ENCODE peak calls at places on chromosomes 6 and 20, in four cellular contexts. One of them, this sample, is unnamed.

GRCh38 chr20:53935353-53936084 is 134.9 kb downstream of the BCAS1 start:
- ATAC-seq in aorta: no peak
- ATAC-seq in foreskin keratinocyte: no peak
- ATAC-seq in lower lobe of right lung: peak; percentile 20
- ATAC-seq in this sample: no peak

GRCh38 chr6:105746539-105746938 is 339.6 kb upstream of the PRDM1 start:
- ATAC-seq in foreskin keratinocyte: no peak
- ATAC-seq in aorta: no peak
- ATAC-seq in lower lobe of right lung: no peak
- ATAC-seq in this sample: no peak

GRCh38 chr6:143950874-143951273 is 57.2 kb downstream of the PLAGL1 start:
- ATAC-seq in lower lobe of right lung: no peak
- ATAC-seq in aorta: no peak
- ATAC-seq in foreskin keratinocyte: no peak
- ATAC-seq in this sample: no peak

GRCh38 chr6:139364302-139364981 is 10.0 kb downstream of the CITED2 start:
- ATAC-seq in aorta: peak; percentile 69
- ATAC-seq in foreskin keratinocyte: no peak
- ATAC-seq in lower lobe of right lung: peak; percentile 41
- ATAC-seq in this sample: peak; percentile 60

GRCh38 chr6:27205375-27206278 is 41.9 kb upstream of the PRSS16 start:
- ATAC-seq in foreskin keratinocyte: no peak
- ATAC-seq in lower lobe of right lung: no peak
- ATAC-seq in aorta: no peak
- ATAC-seq in this sample: no peak

GRCh38 chr6:139154885-139155547 is 20.1 kb downstream of the HECA start:
- ATAC-seq in foreskin keratinocyte: peak; percentile 61
- ATAC-seq in aorta: no peak
- ATAC-seq in lower lobe of right lung: no peak
- ATAC-seq in this sample: peak; percentile 98

GRCh38 chr6:13682346-13682745 is 29.3 kb downstream of the RANBP9 start:
- ATAC-seq in lower lobe of right lung: no peak
- ATAC-seq in foreskin keratinocyte: no peak
- ATAC-seq in aorta: no peak
- ATAC-seq in this sample: no peak

GRCh38 chr6:55578537-55579363 is at the start of gene HMGCLL1:
- ATAC-seq in aorta: peak; percentile 67
- ATAC-seq in foreskin keratinocyte: peak; percentile 94
- ATAC-seq in lower lobe of right lung: peak; percentile 93
- ATAC-seq in this sample: peak; percentile 41

GRCh38 chr6:13319891-13320564 is 8.3 kb downstream of the TBC1D7 start:
- ATAC-seq in aorta: no peak
- ATAC-seq in lower lobe of right lung: no peak
- ATAC-seq in foreskin keratinocyte: no peak
- ATAC-seq in this sample: no peak

GRCh38 chr6:41274291-41274690 is 12.2 kb downstream of the TREM1 start:
- ATAC-seq in aorta: no peak
- ATAC-seq in lower lobe of right lung: no peak
- ATAC-seq in foreskin keratinocyte: no peak
- ATAC-seq in this sample: no peak

GRCh38 chr6:7953753-7954152 is 43.2 kb upstream of the TXNDC5 start:
- ATAC-seq in lower lobe of right lung: no peak
- ATAC-seq in foreskin keratinocyte: no peak
- ATAC-seq in aorta: no peak
- ATAC-seq in this sample: no peak

GRCh38 chr6:150126641-150127291 is 16.1 kb upstream of the PPP1R14C start:
- ATAC-seq in aorta: no peak
- ATAC-seq in lower lobe of right lung: no peak
- ATAC-seq in foreskin keratinocyte: no peak
- ATAC-seq in this sample: no peak

GRCh38 chr20:17700637-17701036 is 871 bp downstream of the BANF2 start:
- ATAC-seq in lower lobe of right lung: no peak
- ATAC-seq in aorta: no peak
- ATAC-seq in foreskin keratinocyte: no peak
- ATAC-seq in this sample: no peak

GRCh38 chr6:25612666-25613065 is 39.3 kb upstream of the SCGN start:
- ATAC-seq in foreskin keratinocyte: no peak
- ATAC-seq in lower lobe of right lung: no peak
- ATAC-seq in aorta: no peak
- ATAC-seq in this sample: no peak

GRCh38 chr6:35581633-35582032 is 68.9 kb upstream of the TULP1 start:
- ATAC-seq in foreskin keratinocyte: no peak
- ATAC-seq in aorta: no peak
- ATAC-seq in lower lobe of right lung: no peak
- ATAC-seq in this sample: no peak

GRCh38 chr20:62268228-62268900 is 30.0 kb downstream of the OSBPL2 start:
- ATAC-seq in aorta: no peak
- ATAC-seq in foreskin keratinocyte: no peak
- ATAC-seq in lower lobe of right lung: no peak
- ATAC-seq in this sample: no peak

GRCh38 chr6:105872244-105872643 is 213.9 kb upstream of the PRDM1 start:
- ATAC-seq in aorta: no peak
- ATAC-seq in foreskin keratinocyte: no peak
- ATAC-seq in lower lobe of right lung: peak; percentile 69
- ATAC-seq in this sample: no peak

GRCh38 chr6:158816329-158816728 is 2.8 kb downstream of the EZR start:
- ATAC-seq in lower lobe of right lung: no peak
- ATAC-seq in aorta: no peak
- ATAC-seq in foreskin keratinocyte: no peak
- ATAC-seq in this sample: peak; percentile 18

GRCh38 chr6:43923376-43924221 is 153.6 kb downstream of the VEGFA start:
- ATAC-seq in aorta: no peak
- ATAC-seq in lower lobe of right lung: no peak
- ATAC-seq in foreskin keratinocyte: peak; percentile 78
- ATAC-seq in this sample: peak; percentile 31

GRCh38 chr6:1027109-1027794 is 284.6 kb upstream of the FOXQ1 start:
- ATAC-seq in foreskin keratinocyte: peak; percentile 93
- ATAC-seq in aorta: no peak
- ATAC-seq in lower lobe of right lung: no peak
- ATAC-seq in this sample: peak; percentile 47

GRCh38 chr6:119037264-119037663 is 41.2 kb downstream of the FAM184A start:
- ATAC-seq in aorta: no peak
- ATAC-seq in lower lobe of right lung: no peak
- ATAC-seq in foreskin keratinocyte: no peak
- ATAC-seq in this sample: no peak

GRCh38 chr6:78908621-78909020 is 41.3 kb downstream of the IRAK1BP1 start:
- ATAC-seq in lower lobe of right lung: no peak
- ATAC-seq in foreskin keratinocyte: peak; percentile 54
- ATAC-seq in aorta: no peak
- ATAC-seq in this sample: peak; percentile 79

GRCh38 chr6:15351631-15352030 is 105.8 kb downstream of the JARID2 start:
- ATAC-seq in lower lobe of right lung: peak; percentile 75
- ATAC-seq in foreskin keratinocyte: peak; percentile 80
- ATAC-seq in aorta: peak; percentile 89
- ATAC-seq in this sample: peak; percentile 72

GRCh38 chr20:21571841-21572690 is 58.2 kb upstream of the NKX2-2 start:
- ATAC-seq in lower lobe of right lung: no peak
- ATAC-seq in aorta: no peak
- ATAC-seq in foreskin keratinocyte: no peak
- ATAC-seq in this sample: no peak

GRCh38 chr20:48689874-48690571 is 137.8 kb downstream of the PREX1 start:
- ATAC-seq in foreskin keratinocyte: no peak
- ATAC-seq in lower lobe of right lung: no peak
- ATAC-seq in aorta: no peak
- ATAC-seq in this sample: no peak

GRCh38 chr20:49037962-49038387 is 8.1 kb upstream of the CSE1L start:
- ATAC-seq in aorta: no peak
- ATAC-seq in lower lobe of right lung: no peak
- ATAC-seq in foreskin keratinocyte: no peak
- ATAC-seq in this sample: no peak

GRCh38 chr20:6492396-6493055 is 275.0 kb upstream of the BMP2 start:
- ATAC-seq in aorta: no peak
- ATAC-seq in lower lobe of right lung: no peak
- ATAC-seq in foreskin keratinocyte: no peak
- ATAC-seq in this sample: no peak

GRCh38 chr6:119147101-119148053 is 68.9 kb upstream of the FAM184A start:
- ATAC-seq in foreskin keratinocyte: peak; percentile 86
- ATAC-seq in aorta: peak; percentile 79
- ATAC-seq in lower lobe of right lung: peak; percentile 83
- ATAC-seq in this sample: peak; percentile 86

GRCh38 chr20:46049815-46050214 is 20.8 kb downstream of the SLC12A5 start:
- ATAC-seq in foreskin keratinocyte: no peak
- ATAC-seq in lower lobe of right lung: no peak
- ATAC-seq in aorta: no peak
- ATAC-seq in this sample: no peak

GRCh38 chr6:10837692-10837996 is 695 bp downstream of the MAK start:
- ATAC-seq in foreskin keratinocyte: no peak
- ATAC-seq in aorta: peak; percentile 50
- ATAC-seq in lower lobe of right lung: peak; percentile 33
- ATAC-seq in this sample: no peak

GRCh38 chr6:96521267-96521624 is 360 bp upstream of the UFL1 start:
- ATAC-seq in lower lobe of right lung: no peak
- ATAC-seq in foreskin keratinocyte: peak; percentile 28
- ATAC-seq in aorta: peak; percentile 51
- ATAC-seq in this sample: no peak

GRCh38 chr6:15325540-15325955 is 79.7 kb downstream of the JARID2 start:
- ATAC-seq in lower lobe of right lung: no peak
- ATAC-seq in aorta: no peak
- ATAC-seq in foreskin keratinocyte: no peak
- ATAC-seq in this sample: no peak

GRCh38 chr20:64065973-64066341 is 3.0 kb downstream of the TCEA2 start:
- ATAC-seq in lower lobe of right lung: no peak
- ATAC-seq in foreskin keratinocyte: no peak
- ATAC-seq in aorta: no peak
- ATAC-seq in this sample: no peak

GRCh38 chr6:38460216-38460615 is 179.5 kb downstream of the BTBD9 start:
- ATAC-seq in aorta: no peak
- ATAC-seq in foreskin keratinocyte: no peak
- ATAC-seq in lower lobe of right lung: no peak
- ATAC-seq in this sample: no peak

GRCh38 chr20:64077541-64077875 is 1.8 kb downstream of the RGS19 start:
- ATAC-seq in aorta: no peak
- ATAC-seq in lower lobe of right lung: no peak
- ATAC-seq in foreskin keratinocyte: no peak
- ATAC-seq in this sample: no peak

GRCh38 chr6:900716-901605 is 208.0 kb upstream of the EXOC2 start:
- ATAC-seq in foreskin keratinocyte: no peak
- ATAC-seq in lower lobe of right lung: peak; percentile 31
- ATAC-seq in aorta: no peak
- ATAC-seq in this sample: no peak

GRCh38 chr6:69719602-69720193 is 77.1 kb downstream of the LMBRD1 start:
- ATAC-seq in lower lobe of right lung: no peak
- ATAC-seq in foreskin keratinocyte: peak; percentile 59
- ATAC-seq in aorta: no peak
- ATAC-seq in this sample: no peak

GRCh38 chr20:36825374-36826104 is 50.4 kb upstream of the TLDC2 start:
- ATAC-seq in aorta: no peak
- ATAC-seq in foreskin keratinocyte: no peak
- ATAC-seq in lower lobe of right lung: no peak
- ATAC-seq in this sample: no peak

This sample was measured in esophagus mucosa.